ENCODE peak calls at places on chromosomes 11 and 22, in five cellular contexts. Z, K, X, C and J are unnamed samples.

GRCh38 chr11:33005175-33005574 is 10.5 kb upstream of the DEPDC7 start:
- DNase-seq in X (no peak), Z (no peak), K (no peak), C (no peak), J (no peak)

GRCh38 chr11:125170406-125171031 is 6.0 kb downstream of the PKNOX2 start:
- DNase-seq in X (peak; percentile 58), K (no peak), Z (peak; percentile 80), C (peak; percentile 57), J (peak; percentile 38)

GRCh38 chr22:25076281-25076680 is 123.4 kb upstream of the CRYBB3 start:
- DNase-seq in X (no peak), Z (no peak), K (no peak), C (no peak), J (no peak)

GRCh38 chr22:19175602-19176174 is 2.8 kb downstream of the SLC25A1 start:
- DNase-seq in K (no peak), C (no peak), X (no peak), Z (no peak), J (no peak)

GRCh38 chr11:15794361-15795150 is 561.8 kb downstream of the SOX6 start:
- DNase-seq in Z (no peak), K (no peak), X (no peak), C (no peak), J (no peak)

GRCh38 chr11:122791836-122792235 is 46.5 kb upstream of the CRTAM start:
- DNase-seq in X (no peak), Z (no peak), C (peak; percentile 74), K (no peak), J (no peak)

GRCh38 chr11:117856892-117857291 is 19.6 kb downstream of the FXYD6 start:
- DNase-seq in C (no peak), K (no peak), X (no peak), Z (no peak), J (no peak)

GRCh38 chr11:64025205-64025604 is 10.5 kb upstream of the FLRT1 start:
- DNase-seq in X (peak; percentile 43), C (no peak), Z (no peak), K (no peak), J (no peak)

GRCh38 chr11:88016392-88017020 is 158.7 kb downstream of the RAB38 start:
- DNase-seq in Z (peak; percentile 16), K (peak; percentile 62), X (peak; percentile 83), C (peak; percentile 82), J (peak; percentile 28)

GRCh38 chr11:28835790-28836189 is 727.6 kb downstream of the METTL15 start:
- DNase-seq in K (no peak), Z (no peak), C (peak; percentile 64), X (no peak), J (no peak)

GRCh38 chr22:19423906-19424500 is 7.5 kb downstream of the HIRA start:
- DNase-seq in X (no peak), Z (no peak), C (no peak), K (no peak), J (no peak)

GRCh38 chr22:22803285-22803853 is 84.2 kb upstream of the IGLL5 start:
- DNase-seq in C (no peak), K (no peak), Z (no peak), X (no peak), J (no peak)

GRCh38 chr11:60927061-60927592 is 2.9 kb downstream of the TMEM132A start:
- DNase-seq in C (no peak), X (no peak), K (no peak), Z (no peak), J (no peak)

GRCh38 chr11:119148855-119149370 is at the start of gene ABCG4:
- DNase-seq in Z (peak; percentile 27), X (peak; percentile 50), K (peak; percentile 33), C (no peak), J (peak; percentile 82)

GRCh38 chr22:25853902-25854301 is 111.9 kb downstream of the MYO18B start:
- DNase-seq in Z (no peak), X (no peak), K (no peak), C (no peak), J (peak; percentile 48)

GRCh38 chr22:46066691-46067090 is 83.6 kb upstream of the PPARA start:
- DNase-seq in Z (peak; percentile 11), C (no peak), K (no peak), X (no peak), J (no peak)

GRCh38 chr22:31045900-31046587 is 35.1 kb upstream of the SMTN start:
- DNase-seq in C (peak; percentile 25), X (peak; percentile 8), K (no peak), Z (no peak), J (no peak)

GRCh38 chr22:22929381-22930221 is 42.0 kb downstream of the IGLL5 start:
- DNase-seq in C (no peak), X (no peak), K (no peak), Z (no peak), J (no peak)

GRCh38 chr11:27158763-27159679 is 118.4 kb downstream of the BBOX1 start:
- DNase-seq in K (peak; percentile 43), X (peak; percentile 71), Z (no peak), C (peak; percentile 78), J (peak; percentile 62)

GRCh38 chr11:112555491-112556364 is 295.1 kb upstream of the PLET1 start:
- DNase-seq in Z (peak; percentile 48), C (peak; percentile 30), X (peak; percentile 79), K (peak; percentile 54), J (peak; percentile 66)

GRCh38 chr11:22169833-22170232 is 23.1 kb upstream of the ANO5 start:
- DNase-seq in X (no peak), K (no peak), Z (no peak), C (no peak), J (no peak)

GRCh38 chr22:44331881-44332714 is 19.3 kb upstream of the SHISAL1 start:
- DNase-seq in X (peak; percentile 80), K (no peak), C (peak; percentile 39), Z (peak; percentile 37), J (peak; percentile 86)

GRCh38 chr22:40175571-40176105 is 2.1 kb upstream of the TNRC6B start:
- DNase-seq in X (no peak), C (peak; percentile 20), Z (no peak), K (no peak), J (no peak)

GRCh38 chr11:96110302-96110701 is 186.4 kb upstream of the MTMR2 start:
- DNase-seq in C (no peak), Z (no peak), K (no peak), X (no peak), J (no peak)

GRCh38 chr11:2807276-2807681 is 78.3 kb downstream of the CDKN1C start:
- DNase-seq in C (no peak), X (no peak), K (no peak), Z (peak; percentile 81), J (peak; percentile 67)

GRCh38 chr11:119664063-119664572 is 64.9 kb downstream of the NECTIN1 start:
- DNase-seq in C (no peak), Z (no peak), X (no peak), K (no peak), J (no peak)

GRCh38 chr11:36186340-36186739 is 102.9 kb downstream of the COMMD9 start:
- DNase-seq in C (no peak), K (no peak), X (no peak), Z (no peak), J (no peak)

GRCh38 chr22:38176170-38176741 is 5.4 kb downstream of the PLA2G6 start:
- DNase-seq in X (no peak), Z (peak; percentile 86), C (peak; percentile 95), K (no peak), J (no peak)

GRCh38 chr11:76670475-76671235 is at the start of gene LRRC32:
- DNase-seq in Z (peak; percentile 75), K (peak; percentile 38), X (peak; percentile 54), C (no peak), J (peak; percentile 87)

GRCh38 chr11:69321877-69322350 is 28.0 kb downstream of the MYEOV start:
- DNase-seq in X (no peak), C (peak; percentile 95), Z (no peak), K (no peak), J (no peak)

GRCh38 chr22:36775966-36776669 is at the start of gene IFT27:
- DNase-seq in K (peak; percentile 100), X (peak; percentile 100), C (peak; percentile 100), Z (peak; percentile 97), J (peak; percentile 99)

GRCh38 chr22:36776722-36777121 is 803 bp upstream of the IFT27 start:
- DNase-seq in K (no peak), X (no peak), Z (no peak), C (no peak), J (no peak)

GRCh38 chr22:36778020-36778419 is 2.1 kb upstream of the IFT27 start:
- DNase-seq in K (no peak), Z (no peak), C (no peak), X (no peak), J (no peak)

GRCh38 chr22:36773935-36774334 is 2.0 kb downstream of the IFT27 start:
- DNase-seq in X (no peak), C (peak; percentile 45), Z (no peak), K (no peak), J (peak; percentile 43)

GRCh38 chr22:36775589-36775965 is 342 bp downstream of the IFT27 start:
- DNase-seq in K (peak; percentile 20), X (peak; percentile 49), C (no peak), Z (peak; percentile 29), J (no peak)
- H3K4me3 ChIP-seq in K (peak overlapping the region; percentile 82), X (peak overlapping the region; percentile 98), C (peak overlapping the region; percentile 89), Z (peak overlapping the region; percentile 98), J (peak overlapping the region; percentile 86)

DNA sequence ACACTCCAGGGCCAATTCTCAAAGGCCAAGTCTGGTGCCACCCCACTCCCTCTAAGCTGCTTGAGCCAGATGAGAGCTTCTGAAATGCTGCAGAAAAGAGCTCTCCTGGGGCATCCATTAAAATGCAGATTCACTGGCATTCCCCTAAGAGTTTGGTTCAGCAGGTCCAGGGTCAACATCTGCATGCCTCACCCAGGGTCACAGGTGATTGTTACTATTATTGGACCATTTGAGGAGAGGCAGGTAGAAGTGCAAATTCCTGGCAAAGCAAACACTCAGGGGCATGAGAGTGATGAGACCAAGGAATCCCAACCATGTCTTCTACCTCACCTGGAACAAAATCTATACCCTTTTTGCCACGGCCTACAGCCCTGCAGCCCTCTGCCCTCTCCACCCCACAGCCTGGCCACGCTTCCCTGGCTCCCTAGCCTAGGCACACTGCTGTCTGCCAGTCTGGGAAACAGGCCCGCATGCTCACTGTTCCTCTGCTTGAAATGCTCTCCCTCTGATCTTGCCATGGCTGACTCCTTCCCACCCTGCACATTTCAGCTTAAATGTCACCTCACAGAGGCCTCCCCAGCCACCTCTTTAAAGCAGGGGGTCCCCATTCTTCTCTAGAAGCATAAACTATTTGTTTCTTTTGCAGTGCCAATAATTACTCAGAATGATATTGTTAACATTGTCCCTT is 4.4 kb upstream of the P2RX6 start:
- DNase-seq in Z (no peak), X (no peak), K (no peak), C (no peak), J (no peak)
- H3K4me3 ChIP-seq in Z (no peak overlapping the region), X (no peak overlapping the region), K (no peak overlapping the region), C (no peak overlapping the region), J (no peak overlapping the region)

DNA sequence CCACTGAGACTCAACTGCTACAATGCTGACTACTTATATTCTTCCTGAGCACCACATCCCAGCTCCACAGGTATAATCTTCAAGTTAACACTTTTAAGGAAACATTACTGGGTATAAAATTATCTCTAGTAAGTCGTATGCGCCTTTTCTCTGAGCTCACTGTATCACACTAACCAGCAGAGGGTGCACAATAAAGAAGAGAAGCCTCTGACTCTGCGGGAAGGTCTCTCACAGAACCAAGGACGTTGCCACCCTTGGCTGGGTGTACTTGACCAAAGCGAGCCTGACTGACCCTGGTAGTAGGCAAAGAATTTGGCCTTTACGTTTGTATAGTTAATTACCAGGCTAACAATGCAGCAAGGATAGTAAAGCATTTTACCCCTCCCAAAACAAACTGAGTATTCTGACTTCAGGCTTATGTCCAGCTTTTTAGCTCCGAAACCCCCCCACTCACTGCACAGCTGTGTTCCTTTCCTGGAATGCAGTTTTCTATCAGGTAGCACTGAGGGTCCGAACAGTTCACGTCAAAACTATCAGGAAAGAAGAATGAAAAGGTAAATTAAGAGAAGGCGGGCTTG is at the start of gene BTBD18:
- DNase-seq in K (no peak), C (peak; percentile 72), Z (no peak), X (peak; percentile 70), J (peak; percentile 67)
- H3K4me3 ChIP-seq in K (no peak within 1 kb of the TSS), C (no peak within 1 kb of the TSS), Z (no peak within 1 kb of the TSS), X (no peak within 1 kb of the TSS), J (no peak within 1 kb of the TSS)

GRCh38 chr11:17075506-17075905 is 2.0 kb downstream of the RPS13 start:
- DNase-seq in X (no peak), C (no peak), Z (no peak), K (no peak), J (no peak)
- H3K4me3 ChIP-seq in X (no peak overlapping the region), C (no peak overlapping the region), Z (peak overlapping the region; percentile 100), K (no peak overlapping the region), J (peak overlapping the region; percentile 98)